ENCODE peak calls at places on chromosomes 3 and 15, in six cellular contexts. S is Kasumi-1; N is NCI-H460; J is stimulated activated CD8-positive, alpha-beta memory T cell treated with anti-CD3 and anti-CD28 coated beads, Interleukin-15, amount 100 ng/mL, for 1 hour; T is cardiac fibroblast; U is activated CD8-positive, alpha-beta T cell treated with anti-CD3 and anti-CD28 coated beads, Interleukin-2, amount 10 ng/mL, durations not matched to agents 7 days and 5 days. C is an unnamed sample.

GRCh38 chr15:73403171-73403570 is 34.4 kb upstream of the HCN4 start:
- DNase-seq in J (no peak), U (no peak), N (no peak), S (no peak), T (peak; percentile 36), C (no peak)

GRCh38 chr15:90869140-90869541 is 753 bp downstream of the FURIN start:
- DNase-seq in N (no peak), J (no peak), U (no peak), S (no peak), T (no peak), C (no peak)

GRCh38 chr3:133441867-133442270 is 42.0 kb downstream of the BFSP2 start:
- DNase-seq in T (no peak), S (no peak), J (peak; percentile 6), U (peak; percentile 43), N (no peak), C (no peak)

GRCh38 chr3:196971094-196971698 is 2.6 kb upstream of the PIGZ start:
- DNase-seq in S (no peak), U (no peak), J (no peak), N (no peak), T (peak; percentile 18), C (no peak)

GRCh38 chr3:8773941-8774542 is 4.6 kb upstream of the OXTR start:
- DNase-seq in N (no peak), S (no peak), T (no peak), J (no peak), U (peak; percentile 1), C (no peak)

GRCh38 chr3:184477940-184478339 is 83.6 kb upstream of the EPHB3 start:
- DNase-seq in T (no peak), S (no peak), N (no peak), J (no peak), U (no peak), C (no peak)

GRCh38 chr15:49530106-49530505 is 90.5 kb downstream of the FAM227B start:
- DNase-seq in N (peak; percentile 11), T (peak; percentile 51), S (no peak), U (no peak), J (no peak), C (no peak)

GRCh38 chr3:181985386-181985785 is 273.7 kb downstream of the SOX2 start:
- DNase-seq in T (no peak), S (no peak), J (no peak), N (no peak), U (no peak), C (no peak)

GRCh38 chr3:16719426-16719825 is 114.2 kb upstream of the DAZL start:
- DNase-seq in T (no peak), J (no peak), N (no peak), U (no peak), S (no peak), C (no peak)

GRCh38 chr3:108472011-108472591 is 38.3 kb downstream of the MYH15 start:
- DNase-seq in T (peak; percentile 82), J (no peak), N (peak; percentile 14), S (no peak), U (no peak), C (no peak)

GRCh38 chr3:182393830-182394367 is 399.4 kb upstream of the ATP11B start:
- DNase-seq in S (no peak), J (no peak), T (no peak), N (no peak), U (no peak), C (no peak)

GRCh38 chr3:187025656-187026320 is 95.5 kb downstream of the ST6GAL1 start:
- DNase-seq in S (no peak), U (peak; percentile 52), J (no peak), T (no peak), N (no peak), C (no peak)

GRCh38 chr3:189137416-189137815 is 34.4 kb upstream of the TPRG1 start:
- DNase-seq in J (no peak), T (no peak), S (no peak), N (no peak), U (no peak), C (no peak)

GRCh38 chr3:15207836-15208504 is 1.9 kb downstream of the CAPN7 start:
- DNase-seq in S (no peak), T (peak; percentile 20), J (no peak), U (no peak), N (no peak), C (no peak)

GRCh38 chr3:88784925-88785324 is 322.5 kb upstream of the EPHA3 start:
- DNase-seq in T (no peak), J (no peak), N (no peak), S (no peak), U (no peak), C (no peak)

GRCh38 chr15:66907826-66908502 is 157.4 kb upstream of the SMAD3 start:
- DNase-seq in S (peak; percentile 99), J (no peak), T (no peak), U (no peak), N (no peak), C (peak; percentile 74)

GRCh38 chr15:29774900-29775299 is 47.4 kb downstream of the TJP1 start:
- DNase-seq in J (no peak), S (no peak), N (peak; percentile 86), T (peak; percentile 92), U (no peak), C (no peak)

GRCh38 chr3:49104052-49104426 is 518 bp downstream of the QARS1 start:
- DNase-seq in J (no peak), S (no peak), T (no peak), U (no peak), N (no peak), C (no peak)

GRCh38 chr3:15512173-15512572 is 9.3 kb downstream of the COLQ start:
- DNase-seq in U (no peak), J (no peak), N (no peak), S (no peak), T (peak; percentile 25), C (peak; percentile 79)

GRCh38 chr15:25548600-25548999 is 109.8 kb upstream of the UBE3A start:
- DNase-seq in N (no peak), J (no peak), S (no peak), U (no peak), T (no peak), C (no peak)

C was measured in upper lobe of right lung.